ENCODE peak calls at places on chromosomes 5 and 9, in five cellular contexts. N, M, T, X and A are unnamed samples.

GRCh38 chr5:176822426-176823075 is 12.2 kb downstream of the UNC5A start:
- DNase-seq in M (no peak), X (no peak), T (no peak), N (no peak), A (no peak)

GRCh38 chr9:99075246-99075912 is 29.5 kb upstream of the TGFBR1 start:
- DNase-seq in M (peak), N (peak), T (no peak), X (no peak), A (no peak)

GRCh38 chr5:9956725-9957124 is 293.0 kb downstream of the ATPSCKMT start:
- DNase-seq in X (no peak), M (no peak), T (no peak), N (no peak), A (no peak)

GRCh38 chr5:173954671-173955605 is 34.0 kb upstream of the C5orf47 start:
- DNase-seq in M (no peak), N (no peak), T (no peak), X (no peak), A (peak)

GRCh38 chr5:68344447-68345111 is 129.0 kb downstream of the PIK3R1 start:
- DNase-seq in T (peak), X (peak), M (peak), N (no peak), A (peak)

GRCh38 chr5:80346055-80346454 is 26.3 kb downstream of the SPZ1 start:
- DNase-seq in X (peak), N (peak), T (peak), M (peak), A (peak)

GRCh38 chr9:29999645-30000044 is 2384.8 kb upstream of the ACO1 start:
- DNase-seq in M (no peak), N (no peak), X (no peak), T (no peak), A (no peak)

GRCh38 chr9:115306860-115307259 is 188.9 kb upstream of the TNC start:
- DNase-seq in T (no peak), X (no peak), N (no peak), M (no peak), A (no peak)

GRCh38 chr9:95087659-95088242 is 229.8 kb downstream of the FANCC start:
- DNase-seq in X (no peak), M (no peak), N (no peak), T (no peak), A (peak)

GRCh38 chr5:54087436-54087835 is 222.9 kb downstream of the ARL15 start:
- DNase-seq in X (no peak), N (no peak), T (no peak), M (peak), A (no peak)

GRCh38 chr9:115922441-115922840 is 231.2 kb upstream of the PAPPA start:
- DNase-seq in T (no peak), N (no peak), X (no peak), M (peak), A (no peak)

GRCh38 chr9:129080312-129080607 is 651 bp upstream of the DOLPP1 start:
- DNase-seq in N (no peak), X (no peak), T (no peak), M (no peak), A (no peak)

GRCh38 chr9:129316281-129317030 is 138.4 kb upstream of the IER5L start:
- DNase-seq in M (no peak), T (no peak), X (no peak), N (no peak), A (no peak)

GRCh38 chr5:164422400-164422799 is 917.0 kb downstream of the MAT2B start:
- DNase-seq in N (peak), T (no peak), M (peak), X (no peak), A (peak)

GRCh38 chr9:18438300-18438925 is 35.5 kb upstream of the ADAMTSL1 start:
- DNase-seq in T (no peak), X (no peak), N (peak), M (peak), A (no peak)

GRCh38 chr9:37329576-37329975 is 92.9 kb upstream of the GRHPR start:
- DNase-seq in T (peak), N (no peak), M (peak), X (peak), A (peak)

GRCh38 chr5:116578676-116579075 is 4.1 kb upstream of the SEMA6A start:
- DNase-seq in T (no peak), M (no peak), N (no peak), X (no peak), A (no peak)

GRCh38 chr9:89992326-89993208 is 387.8 kb downstream of the GADD45G start:
- DNase-seq in M (no peak), T (no peak), N (peak), X (no peak), A (no peak)

GRCh38 chr9:129428890-129429577 is 191.9 kb downstream of the C9orf50 start:
- DNase-seq in T (no peak), X (no peak), M (no peak), N (no peak), A (no peak)

GRCh38 chr9:971901-972511 is 4.4 kb upstream of the DMRT3 start:
- DNase-seq in X (no peak), M (no peak), N (no peak), T (peak), A (no peak)

GRCh38 chr5:168790691-168791230 is 211.6 kb upstream of the PANK3 start:
- DNase-seq in M (no peak), T (no peak), X (no peak), N (peak), A (peak)

GRCh38 chr5:35742006-35742405 is 114.7 kb upstream of the IL7R start:
- DNase-seq in M (no peak), T (no peak), N (no peak), X (no peak), A (no peak)

GRCh38 chr9:13596383-13596970 is 317.0 kb upstream of the MPDZ start:
- DNase-seq in T (no peak), N (no peak), M (no peak), X (no peak), A (no peak)

GRCh38 chr5:170633235-170634041 is 129.6 kb downstream of the KCNIP1 start:
- DNase-seq in N (peak), M (peak), X (no peak), T (peak), A (peak)

GRCh38 chr9:129446828-129447550 is 173.9 kb downstream of the C9orf50 start:
- DNase-seq in T (no peak), M (no peak), N (peak), X (peak), A (no peak)

GRCh38 chr5:174420651-174421407 is 303.6 kb upstream of the MSX2 start:
- DNase-seq in X (no peak), M (no peak), T (no peak), N (no peak), A (no peak)

GRCh38 chr9:5478214-5478613 is 27.9 kb downstream of the CD274 start:
- DNase-seq in N (no peak), X (no peak), M (no peak), T (peak), A (no peak)

GRCh38 chr5:158139161-158139560 is 280.2 kb upstream of the CLINT1 start:
- DNase-seq in X (no peak), T (no peak), M (no peak), N (no peak), A (no peak)

GRCh38 chr9:69468380-69468779 is 143.4 kb downstream of the ENTREP1 start:
- DNase-seq in N (no peak), T (no peak), X (no peak), M (no peak), A (no peak)

GRCh38 chr5:84287964-84288363 is 96.7 kb downstream of the EDIL3 start:
- DNase-seq in M (peak), N (no peak), X (peak), T (no peak), A (peak)

GRCh38 chr5:21236104-21236503 is 1248.1 kb upstream of the CDH18 start:
- DNase-seq in M (no peak), T (no peak), X (no peak), N (no peak), A (no peak)

GRCh38 chr5:170252710-170253350 is 20.0 kb downstream of the C5orf58 start:
- DNase-seq in M (no peak), T (no peak), N (no peak), X (no peak), A (no peak)

GRCh38 chr9:89757776-89758528 is 153.1 kb downstream of the GADD45G start:
- DNase-seq in M (no peak), N (no peak), T (no peak), X (no peak), A (no peak)

GRCh38 chr5:354581-355378 is 33.3 kb downstream of the AHRR start:
- DNase-seq in X (no peak), T (no peak), M (no peak), N (no peak), A (no peak)

GRCh38 chr5:158013939-158014338 is 155.0 kb upstream of the CLINT1 start:
- DNase-seq in M (peak), N (peak), X (peak), T (no peak), A (no peak)

GRCh38 chr5:154519375-154519774 is 41.3 kb upstream of the HAND1 start:
- DNase-seq in M (no peak), X (no peak), T (no peak), N (no peak), A (no peak)

GRCh38 chr5:134533115-134533815 is 7.8 kb downstream of the JADE2 start:
- DNase-seq in M (no peak), N (no peak), X (peak), T (no peak), A (peak)

GRCh38 chr9:99722852-99723251 is 98.8 kb upstream of the NR4A3 start:
- DNase-seq in M (no peak), T (no peak), N (no peak), X (no peak), A (no peak)